ENCODE peak calls at places on chromosomes 11 and 22, in seven cellular contexts. One of them, this sample, is unnamed.

GRCh38 chr11:108886608-108887007 is 221.7 kb downstream of the DDX10 start:
- DNase-seq in sigmoid colon: no peak
- DNase-seq in IMR-90: peak
- DNase-seq in GM12891: no peak
- DNase-seq in NB4: no peak
- DNase-seq in tibial nerve: no peak
- DNase-seq in stomach: no peak
- DNase-seq in this sample: no peak

GRCh38 chr11:27934830-27935145 is 173.2 kb downstream of the KIF18A start:
- DNase-seq in NB4: no peak
- DNase-seq in sigmoid colon: no peak
- DNase-seq in GM12891: no peak
- DNase-seq in stomach: no peak
- DNase-seq in IMR-90: peak
- DNase-seq in tibial nerve: no peak
- DNase-seq in this sample: no peak

GRCh38 chr11:34840736-34841386 is 75.3 kb downstream of the APIP start:
- DNase-seq in tibial nerve: no peak
- DNase-seq in IMR-90: peak
- DNase-seq in GM12891: peak
- DNase-seq in stomach: peak
- DNase-seq in NB4: peak
- DNase-seq in sigmoid colon: no peak
- DNase-seq in this sample: no peak

GRCh38 chr11:74069146-74070046 is 60.5 kb upstream of the UCP3 start:
- DNase-seq in tibial nerve: no peak
- DNase-seq in NB4: no peak
- DNase-seq in GM12891: no peak
- DNase-seq in stomach: peak
- DNase-seq in IMR-90: peak
- DNase-seq in sigmoid colon: no peak
- DNase-seq in this sample: no peak

GRCh38 chr11:14308114-14308896 is 50.7 kb downstream of the RRAS2 start:
- DNase-seq in stomach: no peak
- DNase-seq in sigmoid colon: no peak
- DNase-seq in tibial nerve: no peak
- DNase-seq in GM12891: no peak
- DNase-seq in NB4: peak
- DNase-seq in IMR-90: peak
- DNase-seq in this sample: no peak

GRCh38 chr11:83392556-83392955 is 106.4 kb upstream of the CCDC90B start:
- DNase-seq in IMR-90: no peak
- DNase-seq in sigmoid colon: no peak
- DNase-seq in NB4: no peak
- DNase-seq in stomach: no peak
- DNase-seq in GM12891: no peak
- DNase-seq in tibial nerve: no peak
- DNase-seq in this sample: no peak

GRCh38 chr11:12508151-12508740 is 130.9 kb downstream of the PARVA start:
- DNase-seq in GM12891: no peak
- DNase-seq in stomach: no peak
- DNase-seq in tibial nerve: peak
- DNase-seq in NB4: no peak
- DNase-seq in sigmoid colon: no peak
- DNase-seq in IMR-90: peak
- DNase-seq in this sample: no peak

GRCh38 chr22:32583074-32583677 is 108.6 kb downstream of the FBXO7 start:
- DNase-seq in GM12891: no peak
- DNase-seq in NB4: no peak
- DNase-seq in stomach: no peak
- DNase-seq in sigmoid colon: peak
- DNase-seq in tibial nerve: no peak
- DNase-seq in IMR-90: no peak
- DNase-seq in this sample: no peak

GRCh38 chr11:112255075-112255739 is 5.5 kb downstream of the PLET1 start:
- DNase-seq in IMR-90: peak
- DNase-seq in GM12891: no peak
- DNase-seq in sigmoid colon: no peak
- DNase-seq in NB4: peak
- DNase-seq in tibial nerve: no peak
- DNase-seq in stomach: no peak
- DNase-seq in this sample: no peak

GRCh38 chr11:123082977-123083376 is 21.0 kb upstream of the HSPA8 start:
- DNase-seq in GM12891: no peak
- DNase-seq in NB4: no peak
- DNase-seq in tibial nerve: no peak
- DNase-seq in sigmoid colon: no peak
- DNase-seq in stomach: no peak
- DNase-seq in IMR-90: no peak
- DNase-seq in this sample: no peak

GRCh38 chr11:57370251-57370650 is 10.7 kb downstream of the PRG3 start:
- DNase-seq in GM12891: no peak
- DNase-seq in stomach: no peak
- DNase-seq in IMR-90: peak
- DNase-seq in sigmoid colon: no peak
- DNase-seq in NB4: no peak
- DNase-seq in tibial nerve: no peak
- DNase-seq in this sample: no peak

GRCh38 chr22:37244114-37244921 is at the start of gene RAC2:
- DNase-seq in GM12891: peak
- DNase-seq in IMR-90: peak
- DNase-seq in sigmoid colon: peak
- DNase-seq in stomach: peak
- DNase-seq in NB4: peak
- DNase-seq in tibial nerve: peak
- DNase-seq in this sample: peak

GRCh38 chr11:65429069-65429681 is 6.6 kb downstream of the NEAT1 start:
- DNase-seq in sigmoid colon: peak
- DNase-seq in tibial nerve: peak
- DNase-seq in IMR-90: peak
- DNase-seq in NB4: peak
- DNase-seq in stomach: peak
- DNase-seq in GM12891: no peak
- DNase-seq in this sample: peak

GRCh38 chr11:65428578-65429068 is 6.0 kb downstream of the NEAT1 start:
- DNase-seq in stomach: peak
- DNase-seq in GM12891: no peak
- DNase-seq in sigmoid colon: peak
- DNase-seq in NB4: no peak
- DNase-seq in tibial nerve: peak
- DNase-seq in IMR-90: no peak
- DNase-seq in this sample: peak

GRCh38 chr11:65426839-65427690 is 4.5 kb downstream of the NEAT1 start:
- DNase-seq in tibial nerve: peak
- DNase-seq in IMR-90: peak
- DNase-seq in NB4: peak
- DNase-seq in sigmoid colon: peak
- DNase-seq in stomach: peak
- DNase-seq in GM12891: no peak
- DNase-seq in this sample: peak

GRCh38 chr11:65425971-65426838 is 3.6 kb downstream of the NEAT1 start:
- DNase-seq in GM12891: no peak
- DNase-seq in IMR-90: peak
- DNase-seq in stomach: peak
- DNase-seq in sigmoid colon: peak
- DNase-seq in tibial nerve: peak
- DNase-seq in NB4: peak
- DNase-seq in this sample: peak

DNA sequence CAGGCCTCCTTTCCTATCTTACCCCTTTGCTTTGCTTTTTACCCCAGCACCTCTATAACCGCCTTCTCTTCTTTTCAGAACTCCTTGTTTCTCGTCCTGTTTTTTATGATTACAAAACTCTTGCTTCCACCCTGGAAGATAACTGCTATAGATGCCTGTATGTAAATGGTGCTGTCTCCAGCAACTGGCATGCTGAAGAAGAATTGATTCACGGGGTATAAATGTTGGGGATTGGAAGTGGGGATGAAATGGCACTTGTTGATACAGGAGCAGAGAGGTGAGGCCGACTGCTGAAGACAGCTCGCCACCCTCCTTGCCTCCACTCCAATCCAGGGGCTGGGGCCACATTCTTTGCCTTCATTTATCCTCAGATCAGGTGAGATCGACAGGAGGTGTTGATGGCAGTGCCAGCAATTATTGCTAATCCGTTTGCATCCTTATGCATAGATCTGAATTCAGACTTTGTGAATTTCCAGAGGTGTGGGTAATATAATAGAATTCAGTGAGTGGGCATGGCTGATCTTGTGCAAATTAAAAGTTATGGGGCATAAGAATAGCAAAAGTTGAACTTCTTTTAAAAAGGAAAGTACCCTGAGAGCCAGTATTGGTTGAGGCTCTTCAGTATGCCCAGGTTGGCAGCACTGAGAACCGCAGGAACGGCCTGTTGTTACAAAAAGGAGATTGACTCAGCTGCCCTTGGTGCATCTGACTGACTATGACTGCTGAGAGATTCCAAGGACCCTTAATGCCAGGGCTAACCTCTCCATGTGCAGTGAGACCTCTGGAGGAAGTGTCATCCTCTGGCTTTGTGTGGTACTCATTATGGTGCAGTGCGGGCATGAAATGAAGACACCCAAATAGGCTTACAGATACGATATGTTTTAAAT is 5.3 kb downstream of the NEAT1 start:
- DNase-seq in stomach: peak
- DNase-seq in IMR-90: peak
- DNase-seq in sigmoid colon: peak
- DNase-seq in GM12891: no peak
- DNase-seq in tibial nerve: peak
- DNase-seq in NB4: peak
- DNase-seq in this sample: peak
- TF ChIP-seq POLR2A in stomach: no peak
- TF ChIP-seq POLR2A in IMR-90: peak
- TF ChIP-seq POLR2A in sigmoid colon: peak
- TF ChIP-seq POLR2A in GM12891: peak
- TF ChIP-seq POLR2A in tibial nerve: peak
- TF ChIP-seq POLR2A in NB4: peak
- TF ChIP-seq POLR2A in this sample: peak

GRCh38 chr22:50531546-50532352 is 1.9 kb upstream of the TYMP start:
- DNase-seq in stomach: peak
- DNase-seq in sigmoid colon: peak
- DNase-seq in IMR-90: peak
- DNase-seq in NB4: peak
- DNase-seq in GM12891: peak
- DNase-seq in tibial nerve: peak
- DNase-seq in this sample: peak
- TF ChIP-seq POLR2A in stomach: no peak
- TF ChIP-seq POLR2A in sigmoid colon: peak
- TF ChIP-seq POLR2A in IMR-90: no peak
- TF ChIP-seq POLR2A in NB4: no peak
- TF ChIP-seq POLR2A in GM12891: peak
- TF ChIP-seq POLR2A in tibial nerve: peak
- TF ChIP-seq POLR2A in this sample: peak

GRCh38 chr11:116310215-116310614 is 462.6 kb downstream of the BUD13 start:
- DNase-seq in NB4: no peak
- DNase-seq in tibial nerve: no peak
- DNase-seq in stomach: no peak
- DNase-seq in sigmoid colon: no peak
- DNase-seq in IMR-90: peak
- DNase-seq in GM12891: no peak
- DNase-seq in this sample: no peak

GRCh38 chr11:116312560-116313340 is 460.0 kb downstream of the BUD13 start:
- DNase-seq in IMR-90: no peak
- DNase-seq in tibial nerve: peak
- DNase-seq in stomach: peak
- DNase-seq in NB4: no peak
- DNase-seq in GM12891: no peak
- DNase-seq in sigmoid colon: peak
- DNase-seq in this sample: peak

GRCh38 chr11:116314012-116314411 is 458.8 kb downstream of the BUD13 start:
- DNase-seq in NB4: no peak
- DNase-seq in GM12891: no peak
- DNase-seq in IMR-90: no peak
- DNase-seq in sigmoid colon: no peak
- DNase-seq in tibial nerve: no peak
- DNase-seq in stomach: no peak
- DNase-seq in this sample: no peak

GRCh38 chr11:116309446-116309845 is 463.3 kb downstream of the BUD13 start:
- DNase-seq in stomach: no peak
- DNase-seq in tibial nerve: no peak
- DNase-seq in sigmoid colon: no peak
- DNase-seq in NB4: no peak
- DNase-seq in GM12891: no peak
- DNase-seq in IMR-90: no peak
- DNase-seq in this sample: no peak

DNA sequence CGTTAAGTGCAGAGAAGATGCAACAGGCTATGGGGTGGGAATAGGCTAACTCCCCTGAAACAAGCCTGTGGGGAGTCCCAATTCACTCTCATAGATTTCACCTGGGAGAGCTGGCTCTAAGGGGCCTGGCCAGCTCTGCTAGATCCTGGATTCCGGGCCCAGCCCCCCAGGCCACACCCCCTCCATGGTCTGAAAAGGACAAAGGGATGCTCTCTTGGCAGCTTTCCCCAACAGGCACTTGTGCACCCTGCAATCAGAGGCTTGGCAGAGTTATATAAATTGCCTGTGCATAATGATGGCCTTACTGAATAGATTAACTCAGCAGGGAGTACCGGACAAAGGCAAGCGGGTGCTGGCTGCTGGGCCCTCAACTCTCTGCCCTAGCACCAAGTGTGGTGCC is 461.6 kb downstream of the BUD13 start:
- DNase-seq in sigmoid colon: no peak
- DNase-seq in IMR-90: no peak
- DNase-seq in NB4: no peak
- DNase-seq in stomach: no peak
- DNase-seq in tibial nerve: no peak
- DNase-seq in GM12891: no peak
- DNase-seq in this sample: no peak
- TF ChIP-seq POLR2A in sigmoid colon: no peak
- TF ChIP-seq POLR2A in IMR-90: no peak
- TF ChIP-seq POLR2A in NB4: no peak
- TF ChIP-seq POLR2A in stomach: no peak
- TF ChIP-seq POLR2A in tibial nerve: no peak
- TF ChIP-seq POLR2A in GM12891: no peak
- TF ChIP-seq POLR2A in this sample: no peak

DNA sequence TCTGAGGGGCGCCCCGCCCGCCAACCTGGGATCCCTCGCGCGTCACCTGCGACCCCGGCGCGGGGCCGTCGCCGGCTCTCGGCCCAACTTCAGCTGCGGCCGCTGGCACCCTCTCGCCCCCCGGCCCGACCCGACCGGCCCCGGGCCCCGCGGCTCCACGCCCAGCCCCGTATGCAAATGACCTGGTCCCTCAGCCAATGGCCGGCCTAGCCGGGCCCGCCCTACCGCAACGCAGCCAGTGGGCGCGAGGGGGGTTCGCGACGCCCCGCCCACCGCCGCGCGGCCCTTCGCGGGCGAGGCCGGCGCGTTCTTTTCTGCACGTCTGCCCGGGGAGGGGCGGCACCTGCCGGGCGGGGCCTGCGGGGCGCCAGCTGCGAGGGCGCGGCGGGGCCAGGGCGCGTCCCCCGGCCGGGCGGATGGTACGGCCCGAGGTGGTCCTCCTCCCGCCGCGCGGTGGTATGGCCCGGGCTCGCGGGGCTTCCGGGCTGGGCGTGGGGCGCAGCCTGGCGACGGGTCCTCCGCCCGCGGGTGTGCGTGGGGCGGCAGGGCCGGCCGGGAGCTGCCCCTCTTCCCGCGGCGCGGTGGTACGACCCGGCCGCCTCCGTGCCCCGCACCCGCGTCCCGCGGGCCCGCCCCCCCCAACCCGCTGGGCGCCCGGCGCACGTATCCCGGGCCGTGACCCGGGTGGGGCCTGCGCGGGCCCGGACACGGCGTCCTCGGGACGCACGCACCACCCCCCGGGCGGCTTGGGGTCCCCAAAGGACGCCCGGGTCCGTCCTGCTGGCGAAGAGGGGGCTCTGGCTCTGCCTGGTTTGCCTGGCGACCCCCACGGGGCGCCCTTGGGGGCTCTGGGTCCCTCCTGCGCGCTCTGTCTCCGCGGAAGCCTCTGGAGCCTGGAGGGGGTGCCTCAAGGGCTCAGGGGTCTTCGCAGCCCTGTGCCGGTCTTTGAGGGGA is 7.7 kb upstream of the PHRF1 start:
- DNase-seq in stomach: peak
- DNase-seq in NB4: peak
- DNase-seq in tibial nerve: peak
- DNase-seq in GM12891: peak
- DNase-seq in IMR-90: peak
- DNase-seq in sigmoid colon: peak
- DNase-seq in this sample: peak
- TF ChIP-seq POLR2A in stomach: no peak
- TF ChIP-seq POLR2A in NB4: no peak
- TF ChIP-seq POLR2A in tibial nerve: peak
- TF ChIP-seq POLR2A in GM12891: no peak
- TF ChIP-seq POLR2A in IMR-90: peak
- TF ChIP-seq POLR2A in sigmoid colon: no peak
- TF ChIP-seq POLR2A in this sample: peak